ENCODE peak calls at places on chromosomes 3 and 15, in eight cellular contexts. Z, G, N, M, V, S, F and U are unnamed samples.

GRCh38 chr15:86183765-86184491 is 104.3 kb downstream of the AGBL1 start:
- DNase-seq in G (no peak), N (peak; percentile 68), M (no peak), Z (no peak), F (no peak), V (no peak), S (no peak), U (no peak)

GRCh38 chr3:141076821-141077571 is 25.8 kb downstream of the SPSB4 start:
- DNase-seq in Z (peak; percentile 38), G (peak; percentile 86), S (peak; percentile 53), M (no peak), F (no peak), N (peak; percentile 54), V (peak; percentile 57), U (peak; percentile 60)

GRCh38 chr3:160473978-160474377 is 24.4 kb upstream of the TRIM59 start:
- DNase-seq in G (no peak), Z (no peak), M (no peak), S (no peak), F (no peak), N (no peak), V (no peak), U (no peak)

GRCh38 chr3:42491876-42492507 is 10.5 kb upstream of the VIPR1 start:
- DNase-seq in F (no peak), S (no peak), V (no peak), G (no peak), Z (peak; percentile 16), N (no peak), M (no peak), U (no peak)

GRCh38 chr3:46490338-46491084 is 7.3 kb upstream of the RTP3 start:
- DNase-seq in Z (no peak), S (no peak), G (no peak), V (no peak), N (no peak), M (no peak), F (no peak), U (no peak)

GRCh38 chr15:88331291-88331690 is 74.8 kb upstream of the NTRK3 start:
- DNase-seq in N (no peak), G (peak; percentile 31), V (peak; percentile 84), Z (peak; percentile 19), F (no peak), S (peak; percentile 76), M (peak; percentile 0), U (peak; percentile 33)

GRCh38 chr3:19487386-19487785 is 339.1 kb downstream of the KCNH8 start:
- DNase-seq in G (no peak), F (no peak), N (no peak), M (no peak), V (no peak), S (no peak), Z (no peak), U (no peak)

GRCh38 chr15:29457729-29458128 is 188.1 kb upstream of the NSMCE3 start:
- DNase-seq in S (no peak), Z (no peak), F (no peak), V (no peak), G (no peak), M (no peak), N (peak; percentile 72), U (no peak)

GRCh38 chr3:29649815-29650547 is 369.1 kb downstream of the RBMS3 start:
- DNase-seq in N (no peak), Z (no peak), S (no peak), V (no peak), F (no peak), G (no peak), M (peak; percentile 40), U (peak; percentile 32)

GRCh38 chr3:71421475-71421819 is 162.1 kb downstream of the FOXP1 start:
- DNase-seq in N (no peak), F (no peak), G (no peak), V (no peak), S (no peak), M (no peak), Z (no peak), U (no peak)

GRCh38 chr15:58952751-58953150 is 19.3 kb upstream of the SLTM start:
- DNase-seq in M (no peak), F (no peak), G (no peak), V (no peak), N (no peak), Z (no peak), S (no peak), U (no peak)

GRCh38 chr15:62307551-62307950 is 142.5 kb upstream of the C2CD4B start:
- DNase-seq in Z (no peak), S (no peak), N (no peak), G (no peak), M (no peak), V (no peak), F (no peak), U (no peak)

GRCh38 chr3:178669046-178669445 is 132.8 kb downstream of the KCNMB2 start:
- DNase-seq in G (no peak), M (no peak), Z (no peak), S (no peak), F (no peak), V (no peak), N (no peak), U (no peak)

GRCh38 chr15:89167267-89168176 is 53.9 kb downstream of the RLBP1 start:
- DNase-seq in N (no peak), G (no peak), Z (no peak), S (no peak), F (peak; percentile 67), M (no peak), V (no peak), U (no peak)

GRCh38 chr3:62500556-62501294 is 127.4 kb upstream of the FEZF2 start:
- DNase-seq in S (no peak), Z (no peak), F (no peak), N (no peak), V (no peak), G (no peak), M (no peak), U (no peak)

GRCh38 chr3:60079076-60079475 is 1029.3 kb upstream of the CFAP20DC start:
- DNase-seq in Z (no peak), M (no peak), F (no peak), N (no peak), G (no peak), S (no peak), V (no peak), U (no peak)

GRCh38 chr3:107987036-107987557 is 103.7 kb downstream of the CD47 start:
- DNase-seq in N (no peak), M (no peak), G (no peak), S (no peak), Z (peak; percentile 84), V (no peak), F (peak; percentile 91), U (peak; percentile 74)

GRCh38 chr15:63945838-63946298 is 100.4 kb downstream of the DAPK2 start:
- DNase-seq in N (no peak), F (no peak), S (no peak), Z (peak; percentile 22), G (no peak), M (no peak), V (no peak), U (no peak)

GRCh38 chr3:23495507-23495906 is 292.4 kb downstream of the UBE2E2 start:
- DNase-seq in F (no peak), Z (no peak), N (no peak), G (no peak), V (no peak), S (no peak), M (no peak), U (no peak)

GRCh38 chr3:108106031-108106430 is 15.2 kb upstream of the CD47 start:
- DNase-seq in V (no peak), M (no peak), Z (no peak), F (no peak), S (no peak), N (no peak), G (no peak), U (no peak)

GRCh38 chr15:98981851-98982722 is 25.5 kb downstream of the PGPEP1L start:
- DNase-seq in Z (no peak), F (no peak), G (no peak), S (no peak), N (no peak), V (no peak), M (no peak), U (no peak)